ENCODE peak calls at places on chromosomes 16 and 17, in eight cellular contexts. One of them, this sample, is unnamed.

GRCh38 chr17:57211010-57211411 is 45.3 kb upstream of the MSI2 start:
- DNase-seq in psoas muscle: no peak
- DNase-seq in heart left ventricle: no peak
- DNase-seq in mesendoderm: peak; percentile 8
- DNase-seq in tibial nerve: no peak
- DNase-seq in tibial artery: no peak
- DNase-seq in hepatocyte: no peak
- DNase-seq in lower lobe of right lung: no peak
- DNase-seq in this sample: no peak

GRCh38 chr17:17963066-17963465 is 9.1 kb downstream of the TOM1L2 start:
- DNase-seq in psoas muscle: no peak
- DNase-seq in hepatocyte: no peak
- DNase-seq in heart left ventricle: no peak
- DNase-seq in mesendoderm: no peak
- DNase-seq in tibial nerve: no peak
- DNase-seq in tibial artery: no peak
- DNase-seq in lower lobe of right lung: no peak
- DNase-seq in this sample: no peak

GRCh38 chr16:3182608-3183444 is 5.2 kb upstream of the OR1F1 start:
- DNase-seq in psoas muscle: no peak
- DNase-seq in heart left ventricle: no peak
- DNase-seq in tibial artery: no peak
- DNase-seq in hepatocyte: no peak
- DNase-seq in tibial nerve: no peak
- DNase-seq in mesendoderm: peak; percentile 90
- DNase-seq in lower lobe of right lung: peak; percentile 68
- DNase-seq in this sample: peak; percentile 85

GRCh38 chr17:79276824-79277223 is 202.2 kb downstream of the ENGASE start:
- DNase-seq in mesendoderm: no peak
- DNase-seq in tibial artery: no peak
- DNase-seq in psoas muscle: no peak
- DNase-seq in heart left ventricle: no peak
- DNase-seq in hepatocyte: no peak
- DNase-seq in tibial nerve: no peak
- DNase-seq in lower lobe of right lung: no peak
- DNase-seq in this sample: no peak

GRCh38 chr17:40323731-40324650 is 15.0 kb downstream of the RARA start:
- DNase-seq in heart left ventricle: peak; percentile 81
- DNase-seq in tibial nerve: peak; percentile 71
- DNase-seq in psoas muscle: peak; percentile 76
- DNase-seq in lower lobe of right lung: peak; percentile 76
- DNase-seq in hepatocyte: no peak
- DNase-seq in mesendoderm: no peak
- DNase-seq in tibial artery: peak; percentile 83
- DNase-seq in this sample: peak; percentile 50

GRCh38 chr17:27630607-27631408 is at the start of gene LGALS9:
- DNase-seq in lower lobe of right lung: no peak
- DNase-seq in heart left ventricle: no peak
- DNase-seq in hepatocyte: no peak
- DNase-seq in mesendoderm: no peak
- DNase-seq in tibial nerve: no peak
- DNase-seq in tibial artery: no peak
- DNase-seq in psoas muscle: no peak
- DNase-seq in this sample: no peak

GRCh38 chr16:17552351-17552750 is 81.6 kb upstream of the XYLT1 start:
- DNase-seq in lower lobe of right lung: no peak
- DNase-seq in heart left ventricle: no peak
- DNase-seq in tibial nerve: no peak
- DNase-seq in psoas muscle: no peak
- DNase-seq in mesendoderm: no peak
- DNase-seq in hepatocyte: no peak
- DNase-seq in tibial artery: no peak
- DNase-seq in this sample: no peak

GRCh38 chr16:85812031-85812807 is 12.7 kb downstream of the COX4I1 start:
- DNase-seq in mesendoderm: no peak
- DNase-seq in heart left ventricle: no peak
- DNase-seq in tibial nerve: no peak
- DNase-seq in lower lobe of right lung: peak; percentile 39
- DNase-seq in hepatocyte: no peak
- DNase-seq in psoas muscle: no peak
- DNase-seq in tibial artery: peak; percentile 40
- DNase-seq in this sample: peak; percentile 54

GRCh38 chr17:15469260-15469659 is 1.8 kb upstream of the CDRT4 start:
- DNase-seq in hepatocyte: no peak
- DNase-seq in mesendoderm: no peak
- DNase-seq in tibial nerve: peak; percentile 25
- DNase-seq in heart left ventricle: peak; percentile 75
- DNase-seq in tibial artery: no peak
- DNase-seq in psoas muscle: peak; percentile 74
- DNase-seq in lower lobe of right lung: no peak
- DNase-seq in this sample: no peak

GRCh38 chr16:15671530-15672117 is 21.6 kb downstream of the NDE1 start:
- DNase-seq in mesendoderm: no peak
- DNase-seq in tibial nerve: no peak
- DNase-seq in heart left ventricle: no peak
- DNase-seq in tibial artery: no peak
- DNase-seq in lower lobe of right lung: no peak
- DNase-seq in hepatocyte: no peak
- DNase-seq in psoas muscle: no peak
- DNase-seq in this sample: no peak

GRCh38 chr16:11006666-11007065 is 62.3 kb downstream of the CLEC16A start:
- DNase-seq in mesendoderm: no peak
- DNase-seq in tibial nerve: no peak
- DNase-seq in psoas muscle: no peak
- DNase-seq in heart left ventricle: no peak
- DNase-seq in hepatocyte: no peak
- DNase-seq in tibial artery: no peak
- DNase-seq in lower lobe of right lung: no peak
- DNase-seq in this sample: no peak

GRCh38 chr17:77210331-77210730 is 69.6 kb downstream of the SEC14L1 start:
- DNase-seq in heart left ventricle: no peak
- DNase-seq in hepatocyte: no peak
- DNase-seq in tibial artery: peak; percentile 31
- DNase-seq in psoas muscle: no peak
- DNase-seq in tibial nerve: no peak
- DNase-seq in mesendoderm: no peak
- DNase-seq in lower lobe of right lung: no peak
- DNase-seq in this sample: no peak

GRCh38 chr17:412211-413015 is 59.8 kb upstream of the RPH3AL start:
- DNase-seq in tibial artery: no peak
- DNase-seq in tibial nerve: peak; percentile 62
- DNase-seq in mesendoderm: peak; percentile 62
- DNase-seq in heart left ventricle: no peak
- DNase-seq in psoas muscle: no peak
- DNase-seq in hepatocyte: peak; percentile 78
- DNase-seq in lower lobe of right lung: no peak
- DNase-seq in this sample: peak; percentile 79

GRCh38 chr16:72848759-72849664 is 198.9 kb downstream of the ZFHX3 start:
- DNase-seq in psoas muscle: peak; percentile 93
- DNase-seq in heart left ventricle: peak; percentile 92
- DNase-seq in hepatocyte: peak; percentile 71
- DNase-seq in lower lobe of right lung: peak; percentile 88
- DNase-seq in mesendoderm: no peak
- DNase-seq in tibial artery: peak; percentile 98
- DNase-seq in tibial nerve: peak; percentile 79
- DNase-seq in this sample: no peak

GRCh38 chr17:1736348-1737281 is 6.1 kb upstream of the SERPINF2 start:
- DNase-seq in tibial artery: peak; percentile 66
- DNase-seq in psoas muscle: peak; percentile 84
- DNase-seq in heart left ventricle: peak; percentile 85
- DNase-seq in mesendoderm: no peak
- DNase-seq in hepatocyte: peak; percentile 88
- DNase-seq in tibial nerve: peak; percentile 49
- DNase-seq in lower lobe of right lung: peak; percentile 81
- DNase-seq in this sample: peak; percentile 85
- H3K4me3 ChIP-seq in tibial artery: no peak overlapping the region
- H3K4me3 ChIP-seq in psoas muscle: no peak overlapping the region
- H3K4me3 ChIP-seq in heart left ventricle: no peak overlapping the region
- H3K4me3 ChIP-seq in mesendoderm: no peak overlapping the region
- H3K4me3 ChIP-seq in hepatocyte: no peak overlapping the region
- H3K4me3 ChIP-seq in tibial nerve: no peak overlapping the region
- H3K4me3 ChIP-seq in lower lobe of right lung: no peak overlapping the region
- H3K4me3 ChIP-seq in this sample: no peak overlapping the region

DNA sequence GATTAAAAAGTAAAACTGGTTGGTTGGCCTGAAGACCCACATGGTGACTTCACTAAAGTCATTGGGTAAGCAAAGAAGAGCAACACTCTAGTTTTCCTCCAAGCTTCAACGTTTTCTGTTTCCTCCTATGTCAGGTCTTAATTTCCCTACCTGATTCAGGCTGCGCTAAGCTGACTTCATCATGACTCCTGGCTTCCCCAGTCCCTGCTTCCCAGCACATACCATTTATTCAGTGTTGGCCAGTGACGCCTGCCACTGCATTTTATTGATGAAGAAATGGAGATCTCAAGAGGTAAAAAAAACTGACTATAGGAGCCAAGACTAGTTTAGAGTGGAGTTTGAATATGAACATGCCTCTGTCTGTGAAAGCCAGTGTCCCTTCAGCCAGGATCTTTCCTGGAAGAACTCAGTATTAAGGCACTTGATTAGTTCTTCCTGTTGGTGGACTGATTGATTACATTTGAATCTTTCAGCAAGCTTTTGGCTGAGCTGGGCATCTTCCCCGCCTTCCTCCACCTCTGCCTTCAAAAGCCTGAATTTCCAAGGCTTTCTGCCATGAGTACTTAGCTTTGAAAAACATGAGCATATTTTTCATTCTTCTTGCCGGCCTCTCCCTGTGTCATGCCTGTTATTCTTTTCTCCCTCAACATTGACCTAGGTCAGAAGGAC is 645.5 kb downstream of the WWOX start:
- DNase-seq in mesendoderm: no peak
- DNase-seq in tibial artery: no peak
- DNase-seq in hepatocyte: no peak
- DNase-seq in heart left ventricle: no peak
- DNase-seq in lower lobe of right lung: no peak
- DNase-seq in tibial nerve: no peak
- DNase-seq in psoas muscle: no peak
- DNase-seq in this sample: no peak
- H3K36me3 ChIP-seq in mesendoderm: no peaks in the 10 kb centered on the region
- H3K36me3 ChIP-seq in tibial artery: no peaks in the 10 kb centered on the region
- H3K36me3 ChIP-seq in hepatocyte: no peaks in the 10 kb centered on the region
- H3K36me3 ChIP-seq in heart left ventricle: no peaks in the 10 kb centered on the region
- H3K36me3 ChIP-seq in lower lobe of right lung: no peaks in the 10 kb centered on the region
- H3K36me3 ChIP-seq in tibial nerve: no peaks in the 10 kb centered on the region
- H3K36me3 ChIP-seq in psoas muscle: no peaks in the 10 kb centered on the region
- H3K36me3 ChIP-seq in this sample: no peaks in the 10 kb centered on the region

GRCh38 chr17:14297161-14297851 is 3.6 kb upstream of the HS3ST3B1 start:
- DNase-seq in lower lobe of right lung: peak; percentile 54
- DNase-seq in mesendoderm: peak; percentile 83
- DNase-seq in tibial artery: no peak
- DNase-seq in heart left ventricle: peak; percentile 79
- DNase-seq in psoas muscle: peak; percentile 67
- DNase-seq in tibial nerve: no peak
- DNase-seq in hepatocyte: peak; percentile 80
- DNase-seq in this sample: peak; percentile 89
- H3K4me3 ChIP-seq in lower lobe of right lung: peak overlapping the region; percentile 44
- H3K4me3 ChIP-seq in mesendoderm: peak overlapping the region; percentile 40
- H3K4me3 ChIP-seq in tibial artery: no peak overlapping the region
- H3K4me3 ChIP-seq in heart left ventricle: peak overlapping the region; percentile 27
- H3K4me3 ChIP-seq in psoas muscle: peak overlapping the region; percentile 61
- H3K4me3 ChIP-seq in tibial nerve: peak overlapping the region; percentile 28
- H3K4me3 ChIP-seq in hepatocyte: no peak overlapping the region
- H3K4me3 ChIP-seq in this sample: peak overlapping the region; percentile 55

GRCh38 chr17:81925860-81926450 is 1.6 kb downstream of the MAFG start:
- DNase-seq in heart left ventricle: no peak
- DNase-seq in hepatocyte: no peak
- DNase-seq in psoas muscle: no peak
- DNase-seq in tibial nerve: no peak
- DNase-seq in tibial artery: no peak
- DNase-seq in lower lobe of right lung: no peak
- DNase-seq in mesendoderm: no peak
- DNase-seq in this sample: no peak
- H3K36me3 ChIP-seq in heart left ventricle: no peaks in the 10 kb centered on the region
- H3K36me3 ChIP-seq in hepatocyte: no peaks in the 10 kb centered on the region
- H3K36me3 ChIP-seq in psoas muscle: no peaks in the 10 kb centered on the region
- H3K36me3 ChIP-seq in tibial nerve: no peaks in the 10 kb centered on the region
- H3K36me3 ChIP-seq in tibial artery: peaks cover 14% of the 10 kb centered on the region
- H3K36me3 ChIP-seq in lower lobe of right lung: peaks cover 20% of the 10 kb centered on the region
- H3K36me3 ChIP-seq in mesendoderm: peaks cover 3% of the 10 kb centered on the region
- H3K36me3 ChIP-seq in this sample: peaks cover 5% of the 10 kb centered on the region

GRCh38 chr17:16484445-16485169 is 7.4 kb downstream of the LRRC75A start:
- DNase-seq in hepatocyte: no peak
- DNase-seq in tibial nerve: no peak
- DNase-seq in mesendoderm: peak; percentile 54
- DNase-seq in tibial artery: no peak
- DNase-seq in psoas muscle: no peak
- DNase-seq in lower lobe of right lung: no peak
- DNase-seq in heart left ventricle: no peak
- DNase-seq in this sample: peak; percentile 77
- H3K4me3 ChIP-seq in hepatocyte: no peak overlapping the region
- H3K4me3 ChIP-seq in tibial nerve: no peak overlapping the region
- H3K4me3 ChIP-seq in mesendoderm: peak overlapping the region; percentile 20
- H3K4me3 ChIP-seq in tibial artery: no peak overlapping the region
- H3K4me3 ChIP-seq in psoas muscle: no peak overlapping the region
- H3K4me3 ChIP-seq in lower lobe of right lung: no peak overlapping the region
- H3K4me3 ChIP-seq in heart left ventricle: no peak overlapping the region
- H3K4me3 ChIP-seq in this sample: peak overlapping the region; percentile 24

GRCh38 chr17:48057626-48058025 is 9.5 kb downstream of the NFE2L1 start:
- DNase-seq in tibial nerve: no peak
- DNase-seq in mesendoderm: no peak
- DNase-seq in psoas muscle: no peak
- DNase-seq in hepatocyte: no peak
- DNase-seq in heart left ventricle: no peak
- DNase-seq in tibial artery: no peak
- DNase-seq in lower lobe of right lung: no peak
- DNase-seq in this sample: no peak

GRCh38 chr17:48056246-48056745 is 8.1 kb downstream of the NFE2L1 start:
- DNase-seq in lower lobe of right lung: no peak
- DNase-seq in psoas muscle: no peak
- DNase-seq in hepatocyte: no peak
- DNase-seq in heart left ventricle: no peak
- DNase-seq in tibial artery: no peak
- DNase-seq in tibial nerve: no peak
- DNase-seq in mesendoderm: no peak
- DNase-seq in this sample: no peak

GRCh38 chr17:48058393-48059124 is 10.4 kb downstream of the NFE2L1 start:
- DNase-seq in tibial nerve: no peak
- DNase-seq in mesendoderm: no peak
- DNase-seq in heart left ventricle: no peak
- DNase-seq in tibial artery: no peak
- DNase-seq in psoas muscle: no peak
- DNase-seq in hepatocyte: no peak
- DNase-seq in lower lobe of right lung: no peak
- DNase-seq in this sample: no peak

GRCh38 chr17:48055531-48056245 is 7.5 kb downstream of the NFE2L1 start:
- DNase-seq in tibial artery: no peak
- DNase-seq in hepatocyte: peak; percentile 48
- DNase-seq in heart left ventricle: no peak
- DNase-seq in mesendoderm: peak; percentile 96
- DNase-seq in tibial nerve: no peak
- DNase-seq in lower lobe of right lung: no peak
- DNase-seq in psoas muscle: no peak
- DNase-seq in this sample: peak; percentile 88

GRCh38 chr17:48056879-48057278 is 8.7 kb downstream of the NFE2L1 start:
- DNase-seq in lower lobe of right lung: no peak
- DNase-seq in tibial artery: no peak
- DNase-seq in heart left ventricle: no peak
- DNase-seq in mesendoderm: no peak
- DNase-seq in psoas muscle: no peak
- DNase-seq in hepatocyte: no peak
- DNase-seq in tibial nerve: no peak
- DNase-seq in this sample: no peak
- H3K36me3 ChIP-seq in lower lobe of right lung: peaks cover 81% of the 10 kb centered on the region
- H3K36me3 ChIP-seq in tibial artery: peaks cover 66% of the 10 kb centered on the region
- H3K36me3 ChIP-seq in heart left ventricle: peaks cover 16% of the 10 kb centered on the region
- H3K36me3 ChIP-seq in mesendoderm: peaks cover 31% of the 10 kb centered on the region
- H3K36me3 ChIP-seq in psoas muscle: peaks cover 30% of the 10 kb centered on the region
- H3K36me3 ChIP-seq in hepatocyte: no peaks in the 10 kb centered on the region
- H3K36me3 ChIP-seq in tibial nerve: peaks cover 3% of the 10 kb centered on the region
- H3K36me3 ChIP-seq in this sample: peaks cover 56% of the 10 kb centered on the region

This sample was measured in H7.